ENCODE peak calls at places on chromosome 5, in four cellular contexts. K, R, L and E are unnamed samples.

GRCh38 chr5:95842955-95843544 is 20.5 kb upstream of the GLRX start:
- DNase-seq in K (no peak), R (peak; percentile 40), L (peak; percentile 88), E (no peak)

GRCh38 chr5:116380615-116381014 is 194.0 kb downstream of the SEMA6A start:
- DNase-seq in K (no peak), R (no peak), L (no peak), E (no peak)

GRCh38 chr5:14016549-14016948 is 72.1 kb upstream of the DNAH5 start:
- DNase-seq in K (no peak), R (no peak), L (no peak), E (no peak)

GRCh38 chr5:172853355-172853975 is 19.4 kb downstream of the ERGIC1 start:
- DNase-seq in K (no peak), R (no peak), L (no peak), E (no peak)

GRCh38 chr5:132011561-132012384 is at the start of gene ACSL6:
- DNase-seq in K (peak; percentile 57), R (peak; percentile 83), L (no peak), E (peak; percentile 55)

GRCh38 chr5:120368923-120369715 is 95.0 kb upstream of the PRR16 start:
- DNase-seq in K (peak; percentile 19), R (no peak), L (peak; percentile 3), E (no peak)

GRCh38 chr5:136809382-136809781 is 444.0 kb upstream of the TRPC7 start:
- DNase-seq in K (no peak), R (no peak), L (no peak), E (no peak)

GRCh38 chr5:39073759-39074008 is 515 bp downstream of the RICTOR start:
- DNase-seq in K (no peak), R (no peak), L (no peak), E (peak; percentile 49)

GRCh38 chr5:1552469-1553255 is 28.9 kb upstream of the LPCAT1 start:
- DNase-seq in K (no peak), R (peak; percentile 13), L (peak; percentile 48), E (no peak)

GRCh38 chr5:27377626-27378025 is 339.2 kb upstream of the CDH9 start:
- DNase-seq in K (no peak), R (no peak), L (no peak), E (no peak)

GRCh38 chr5:3597002-3597726 is 1.5 kb downstream of the IRX1 start:
- DNase-seq in K (no peak), R (no peak), L (no peak), E (no peak)

GRCh38 chr5:64285188-64286130 is 119.8 kb downstream of the RNF180 start:
- DNase-seq in K (no peak), R (no peak), L (no peak), E (no peak)

GRCh38 chr5:111627862-111628261 is 115.5 kb upstream of the STARD4 start:
- DNase-seq in K (no peak), R (no peak), L (no peak), E (no peak)

GRCh38 chr5:6448622-6449464 is at the start of gene UBE2QL1:
- DNase-seq in K (peak; percentile 36), R (no peak), L (no peak), E (peak; percentile 30)

GRCh38 chr5:32445831-32446614 is 1.5 kb upstream of the ZFR start:
- DNase-seq in K (no peak), R (no peak), L (no peak), E (no peak)

GRCh38 chr5:113255579-113256210 is 179.1 kb downstream of the TSSK1B start:
- DNase-seq in K (no peak), R (no peak), L (no peak), E (no peak)

GRCh38 chr5:171505473-171506043 is 86.1 kb downstream of the FGF18 start:
- DNase-seq in K (no peak), R (no peak), L (no peak), E (no peak)

GRCh38 chr5:55899344-55899743 is 48.2 kb downstream of the IL31RA start:
- DNase-seq in K (no peak), R (no peak), L (no peak), E (no peak)

GRCh38 chr5:112210430-112211005 is 208.6 kb downstream of the EPB41L4A start:
- DNase-seq in K (peak; percentile 38), R (no peak), L (peak; percentile 37), E (peak; percentile 40)

GRCh38 chr5:111226556-111226955 is 2.4 kb downstream of the CAMK4 start:
- DNase-seq in K (no peak), R (no peak), L (no peak), E (no peak)

GRCh38 chr5:125559296-125559695 is 812.9 kb upstream of the ZNF608 start:
- DNase-seq in K (no peak), R (no peak), L (no peak), E (no peak)

GRCh38 chr5:9149988-9150387 is 395.9 kb downstream of the SEMA5A start:
- DNase-seq in K (no peak), R (no peak), L (no peak), E (no peak)

GRCh38 chr5:168875839-168876238 is 296.7 kb upstream of the PANK3 start:
- DNase-seq in K (no peak), R (no peak), L (no peak), E (no peak)
- TF ChIP-seq ELF4 in K (no peak), R (no peak), L (no peak), E (no peak)

GRCh38 chr5:178371362-178372090 is 138.9 kb upstream of the PHYKPL start:
- DNase-seq in K (no peak), R (no peak), L (no peak), E (no peak)
- TF ChIP-seq ELF4 in K (no peak), R (no peak), L (no peak), E (no peak)

GRCh38 chr5:10652606-10653005 is 88.7 kb downstream of the ANKRD33B start:
- DNase-seq in K (no peak), R (no peak), L (no peak), E (no peak)

GRCh38 chr5:10653751-10654400 is 90.0 kb downstream of the ANKRD33B start:
- DNase-seq in K (no peak), R (no peak), L (no peak), E (no peak)

GRCh38 chr5:10654566-10654965 is 90.7 kb downstream of the ANKRD33B start:
- DNase-seq in K (no peak), R (no peak), L (no peak), E (no peak)

GRCh38 chr5:10652151-10652550 is 88.3 kb downstream of the ANKRD33B start:
- DNase-seq in K (no peak), R (no peak), L (peak; percentile 12), E (no peak)

DNA sequence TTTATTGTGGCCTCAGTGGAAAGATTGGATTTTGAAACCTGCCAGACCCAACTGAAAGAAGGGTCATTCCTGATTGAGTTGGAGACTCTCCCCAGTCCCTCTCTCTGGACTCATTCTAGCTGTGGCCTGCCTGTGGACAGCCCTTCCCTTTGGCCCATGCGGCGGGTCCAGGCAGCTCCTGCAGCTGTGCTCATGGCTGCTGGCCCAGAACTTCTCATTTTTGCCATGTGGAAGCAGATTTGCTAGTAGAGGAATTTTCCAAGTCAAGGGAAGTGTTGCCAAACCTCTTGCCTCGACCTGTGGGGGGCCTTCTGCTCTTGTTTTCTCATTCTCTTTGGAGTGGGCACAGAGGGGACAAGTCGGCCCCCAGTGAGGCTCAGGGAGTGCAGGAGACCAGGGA is 89.2 kb downstream of the ANKRD33B start:
- DNase-seq in K (no peak), R (no peak), L (no peak), E (no peak)
- TF ChIP-seq ELF4 in K (no peak), R (no peak), L (no peak), E (no peak)

DNA sequence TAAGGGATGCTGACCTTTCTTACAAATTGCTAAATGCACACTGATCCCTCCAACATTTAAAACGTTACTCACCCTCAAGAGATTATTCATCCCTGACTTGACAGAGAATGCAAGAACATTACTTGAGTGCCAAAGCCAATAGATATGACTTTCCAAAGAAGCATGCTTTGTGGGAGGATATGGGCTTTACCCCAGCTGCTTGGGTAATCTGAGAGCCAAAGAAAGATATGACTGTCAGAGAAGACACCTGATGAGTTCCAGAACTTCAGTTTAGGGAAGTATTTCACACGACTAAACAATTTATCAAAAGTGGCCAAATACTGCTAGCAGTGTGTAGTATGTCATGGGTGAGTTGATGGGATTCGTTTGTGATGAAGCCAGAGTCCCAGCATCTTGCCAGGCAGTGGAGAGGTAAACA is 7.4 kb upstream of the SPDL1 start:
- DNase-seq in K (no peak), R (no peak), L (no peak), E (no peak)
- TF ChIP-seq ELF4 in K (no peak), R (no peak), L (no peak), E (no peak)

GRCh38 chr5:162573758-162574157 is 506.2 kb downstream of the GABRG2 start:
- DNase-seq in K (no peak), R (no peak), L (no peak), E (no peak)
- TF ChIP-seq ELF4 in K (no peak), R (no peak), L (no peak), E (no peak)

DNA sequence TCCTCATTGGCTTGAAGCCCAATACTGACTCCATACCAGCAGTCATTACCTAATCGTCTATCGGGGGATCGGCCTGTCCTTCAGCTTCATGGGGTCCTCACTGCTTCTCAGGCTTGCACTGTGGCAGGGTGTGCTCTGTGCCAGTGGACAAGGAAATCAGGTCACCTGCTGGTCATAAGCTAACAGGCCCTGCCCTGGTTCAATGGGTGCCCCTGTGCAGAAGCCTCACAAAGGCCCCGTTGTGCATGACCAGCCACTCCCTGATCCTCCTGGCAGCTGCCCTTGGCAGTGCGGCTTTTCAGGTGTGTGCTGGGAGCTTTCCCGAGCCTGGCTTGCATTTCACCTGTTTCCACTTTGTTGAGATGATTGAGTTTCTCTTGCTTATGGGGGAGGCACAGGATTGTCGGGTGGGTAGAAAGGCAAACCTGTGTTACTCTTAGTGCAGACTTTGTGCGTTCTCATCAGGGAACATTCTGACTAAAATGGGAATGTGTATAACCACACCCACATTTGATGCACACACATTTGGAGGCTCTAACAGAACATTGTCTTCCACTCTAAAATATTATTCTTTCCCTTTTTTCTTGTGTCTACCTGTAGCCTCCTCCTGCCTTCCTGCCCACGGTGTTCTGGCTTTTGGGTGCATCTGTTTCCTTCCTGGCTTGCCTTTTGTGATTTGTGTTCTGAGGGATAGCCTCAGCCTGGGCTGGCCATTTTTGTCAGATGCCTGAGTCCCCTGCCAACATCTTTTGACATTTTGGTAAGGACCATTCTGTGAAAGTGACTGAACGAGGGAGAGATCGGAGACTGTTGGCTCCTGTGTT is 101.1 kb downstream of the ARHGAP26 start:
- DNase-seq in K (no peak), R (no peak), L (no peak), E (no peak)
- TF ChIP-seq ELF4 in K (no peak), R (no peak), L (no peak), E (no peak)

GRCh38 chr5:108521841-108522506 is 140.1 kb upstream of the FBXL17 start:
- DNase-seq in K (no peak), R (peak; percentile 53), L (peak; percentile 53), E (peak; percentile 40)
- TF ChIP-seq ELF4 in K (no peak), R (no peak), L (no peak), E (no peak)

DNA sequence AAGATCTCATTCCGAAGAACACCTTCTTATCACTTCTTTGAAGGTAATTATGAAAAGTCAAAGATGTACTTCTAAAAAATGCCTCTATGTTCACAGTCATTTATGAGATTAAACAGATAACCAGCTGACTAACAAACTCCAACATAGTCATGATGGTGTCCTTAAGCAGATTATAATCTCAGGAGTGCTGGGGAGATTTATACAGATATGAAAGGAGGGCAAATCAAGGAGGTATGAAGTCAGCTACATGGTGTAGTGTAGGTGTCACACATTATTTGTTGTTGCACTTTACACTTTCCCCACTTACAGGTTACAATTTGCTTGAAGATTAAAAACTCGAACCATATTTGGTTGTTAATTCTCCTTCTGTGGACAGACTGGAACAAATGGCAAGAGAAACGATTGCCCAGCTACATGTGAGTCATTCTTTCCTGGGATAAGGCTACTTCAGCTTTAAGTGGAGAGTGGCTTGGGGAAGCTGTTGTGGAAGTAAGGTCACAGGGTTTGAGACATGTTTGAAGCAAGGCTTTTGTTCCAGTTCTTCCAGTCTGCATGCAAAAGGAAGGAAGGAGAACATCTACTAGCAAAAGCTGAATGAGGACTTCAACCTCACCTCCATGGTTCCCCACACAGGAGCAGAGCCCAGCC is 320.1 kb downstream of the ADGRV1 start:
- DNase-seq in K (no peak), R (no peak), L (no peak), E (no peak)
- TF ChIP-seq ELF4 in K (no peak), R (no peak), L (no peak), E (no peak)